ENCODE peak calls at places on chromosome 7, in five cellular contexts. I is activated CD4-positive, alpha-beta T cell treated with anti-CD3 and anti-CD28 coated beads for 1 hour; S is NCI-H146; C is left cardiac atrium; T is sciatic nerve. V is an unnamed sample.

GRCh38 chr7:51023547-51023946 is 240.9 kb upstream of the GRB10 start:
- DNase-seq in I (no peak), S (no peak), C (no peak), T (no peak), V (peak)

GRCh38 chr7:121576148-121576921 is 180.2 kb upstream of the FAM3C start:
- DNase-seq in I (no peak), S (peak), C (no peak), T (no peak), V (no peak)

GRCh38 chr7:14666304-14666703 is 236.2 kb downstream of the DGKB start:
- DNase-seq in I (no peak), S (no peak), C (no peak), T (no peak), V (no peak)

GRCh38 chr7:133854739-133855138 is 272.4 kb upstream of the LRGUK start:
- DNase-seq in I (no peak), S (peak), C (no peak), T (no peak), V (no peak)

GRCh38 chr7:126940723-126941307 is 311.9 kb downstream of the GRM8 start:
- DNase-seq in I (no peak), S (no peak), C (no peak), T (no peak), V (no peak)

GRCh38 chr7:147207988-147208387 is 1091.4 kb downstream of the CNTNAP2 start:
- DNase-seq in I (no peak), S (peak), C (no peak), T (no peak), V (no peak)

GRCh38 chr7:19665399-19666008 is 43.3 kb downstream of the POLR1F start:
- DNase-seq in I (no peak), S (peak), C (no peak), T (no peak), V (no peak)

GRCh38 chr7:37491919-37492694 is 43.4 kb upstream of the ELMO1 start:
- DNase-seq in I (no peak), S (no peak), C (no peak), T (no peak), V (no peak)

GRCh38 chr7:129990403-129991192 is 37.8 kb upstream of the UBE2H start:
- DNase-seq in I (no peak), S (no peak), C (no peak), T (no peak), V (no peak)

GRCh38 chr7:87548123-87548919 is 52.4 kb downstream of the ABCB1 start:
- DNase-seq in I (no peak), S (no peak), C (no peak), T (no peak), V (no peak)

GRCh38 chr7:151403764-151404163 is 6.1 kb downstream of the WDR86 start:
- DNase-seq in I (no peak), S (no peak), C (no peak), T (no peak), V (no peak)

GRCh38 chr7:141674201-141674671 is 27.7 kb downstream of the DENND11 start:
- DNase-seq in I (no peak), S (no peak), C (no peak), T (no peak), V (no peak)

GRCh38 chr7:121744319-121744718 is 128.6 kb upstream of the PTPRZ1 start:
- DNase-seq in I (no peak), S (no peak), C (no peak), T (no peak), V (no peak)

GRCh38 chr7:132639983-132640382 is 63.7 kb upstream of the PLXNA4 start:
- DNase-seq in I (no peak), S (no peak), C (no peak), T (no peak), V (no peak)

GRCh38 chr7:44063894-44064651 is 1.3 kb downstream of the PGAM2 start:
- DNase-seq in I (no peak), S (no peak), C (peak), T (peak), V (no peak)

GRCh38 chr7:15476101-15476918 is 85.5 kb downstream of the AGMO start:
- DNase-seq in I (no peak), S (no peak), C (no peak), T (no peak), V (no peak)

GRCh38 chr7:20642171-20642570 is 26.7 kb downstream of the ABCB5 start:
- DNase-seq in I (no peak), S (no peak), C (no peak), T (no peak), V (no peak)

GRCh38 chr7:16587785-16588184 is 57.8 kb downstream of the ANKMY2 start:
- DNase-seq in I (no peak), S (peak), C (no peak), T (no peak), V (no peak)

GRCh38 chr7:70458195-70458695 is 673.7 kb upstream of the GALNT17 start:
- DNase-seq in I (no peak), S (no peak), C (no peak), T (peak), V (no peak)

GRCh38 chr7:107502154-107502553 is 32.3 kb downstream of the GPR22 start:
- DNase-seq in I (no peak), S (no peak), C (no peak), T (no peak), V (no peak)

GRCh38 chr7:50664461-50664922 is 99.3 kb upstream of the DDC start:
- DNase-seq in I (no peak), S (peak), C (no peak), T (no peak), V (no peak)

GRCh38 chr7:5647816-5648215 is 133.6 kb downstream of the RNF216 start:
- DNase-seq in I (no peak), S (no peak), C (no peak), T (no peak), V (no peak)

GRCh38 chr7:80699030-80699638 is 60.7 kb downstream of the CD36 start:
- DNase-seq in I (no peak), S (peak), C (no peak), T (no peak), V (no peak)

GRCh38 chr7:128053023-128053422 is 21.8 kb upstream of the LRRC4 start:
- DNase-seq in I (no peak), S (peak), C (no peak), T (no peak), V (no peak)

GRCh38 chr7:141754939-141755338 is 9.0 kb upstream of the TAS2R3 start:
- DNase-seq in I (no peak), S (peak), C (no peak), T (no peak), V (no peak)

GRCh38 chr7:77453531-77453930 is 37.4 kb upstream of the GSAP start:
- DNase-seq in I (no peak), S (no peak), C (no peak), T (no peak), V (no peak)

GRCh38 chr7:26648429-26649015 is 215.9 kb downstream of the SKAP2 start:
- DNase-seq in I (no peak), S (no peak), C (no peak), T (no peak), V (no peak)

GRCh38 chr7:78514653-78515052 is 716.1 kb downstream of the PHTF2 start:
- DNase-seq in I (no peak), S (peak), C (no peak), T (no peak), V (no peak)

GRCh38 chr7:125423444-125424155 is 494.0 kb upstream of the POT1 start:
- DNase-seq in I (no peak), S (no peak), C (no peak), T (no peak), V (no peak)

GRCh38 chr7:116577320-116577871 is 52.6 kb downstream of the CAV1 start:
- DNase-seq in I (no peak), S (no peak), C (no peak), T (no peak), V (no peak)

GRCh38 chr7:116670409-116671036 is 1.5 kb upstream of the MET start:
- DNase-seq in I (no peak), S (no peak), C (no peak), T (no peak), V (no peak)

GRCh38 chr7:55212838-55213237 is 152.3 kb upstream of the LANCL2 start:
- DNase-seq in I (no peak), S (no peak), C (no peak), T (no peak), V (no peak)

GRCh38 chr7:103718482-103719415 is 270.7 kb downstream of the RELN start:
- DNase-seq in I (no peak), S (no peak), C (no peak), T (no peak), V (no peak)

GRCh38 chr7:12783421-12783820 is 96.0 kb downstream of the ARL4A start:
- DNase-seq in I (no peak), S (no peak), C (no peak), T (no peak), V (no peak)

GRCh38 chr7:21851445-21852043 is 94.2 kb downstream of the CDCA7L start:
- DNase-seq in I (no peak), S (no peak), C (no peak), T (no peak), V (no peak)